ENCODE peak calls at places on chromosomes 11 and 22, in nine cellular contexts. D is glutamatergic neuron; O is GM13977; J is hepatocyte; U is HT1080; R is NB4; H is amniotic epithelial cell; E is Ammon's horn; B is activated CD8-positive, alpha-beta memory T cell treated with anti-CD3 and anti-CD28 coated beads, Interleukin-2, amount 50 U/mL, for 4 hours. I is an unnamed sample.

GRCh38 chr22:49845666-49846459 is 7.8 kb upstream of the ZBED4 start:
- DNase-seq in R (no peak), D (no peak), O (no peak), J (no peak), B (no peak), H (no peak), E (no peak), U (no peak), I (no peak)

GRCh38 chr11:8375932-8376331 is 112.3 kb upstream of the LMO1 start:
- DNase-seq in R (no peak), O (no peak), D (no peak), J (no peak), U (no peak), E (no peak), H (no peak), B (no peak), I (no peak)

GRCh38 chr11:118609380-118610219 is 2.2 kb downstream of the PHLDB1 start:
- DNase-seq in J (no peak), D (peak; percentile 23), E (peak; percentile 87), U (no peak), R (peak; percentile 31), H (no peak), O (no peak), B (peak; percentile 34), I (peak; percentile 29)

GRCh38 chr11:19712281-19713220 is at the start of gene NAV2:
- DNase-seq in H (peak; percentile 82), J (peak; percentile 96), D (peak; percentile 91), E (peak; percentile 95), B (peak; percentile 67), O (peak; percentile 93), R (peak; percentile 92), U (peak; percentile 94), I (peak; percentile 88)

GRCh38 chr11:48111941-48112340 is 104.7 kb upstream of the OR4B1 start:
- DNase-seq in U (no peak), R (no peak), D (no peak), B (no peak), J (no peak), E (no peak), H (no peak), O (no peak), I (no peak)

GRCh38 chr11:95418916-95419315 is 187.9 kb upstream of the SESN3 start:
- DNase-seq in R (no peak), B (no peak), D (no peak), U (no peak), E (no peak), H (no peak), J (no peak), O (no peak), I (no peak)

GRCh38 chr22:42202669-42203068 is 67.8 kb downstream of the TCF20 start:
- DNase-seq in O (no peak), E (no peak), U (peak; percentile 25), H (peak; percentile 77), R (peak; percentile 78), B (peak; percentile 65), J (no peak), D (no peak), I (no peak)

GRCh38 chr11:110474578-110474977 is 44.8 kb downstream of the FDX1 start:
- DNase-seq in J (no peak), B (no peak), H (no peak), D (no peak), U (no peak), E (no peak), O (no peak), R (no peak), I (no peak)

GRCh38 chr11:35009191-35009940 is 92.9 kb downstream of the PDHX start:
- DNase-seq in O (no peak), J (peak; percentile 43), E (no peak), H (peak; percentile 76), U (peak; percentile 88), B (no peak), R (no peak), D (no peak), I (no peak)

GRCh38 chr11:13228569-13228968 is 49.0 kb upstream of the BMAL1 start:
- DNase-seq in U (no peak), B (no peak), H (no peak), O (no peak), E (no peak), R (no peak), D (no peak), J (no peak), I (no peak)

GRCh38 chr22:43272301-43272700 is 70.9 kb downstream of the SCUBE1 start:
- DNase-seq in O (no peak), B (no peak), U (no peak), D (no peak), H (peak; percentile 27), R (no peak), J (no peak), E (no peak), I (no peak)

GRCh38 chr22:42338502-42338901 is 68.0 kb upstream of the TCF20 start:
- DNase-seq in J (no peak), R (no peak), E (peak; percentile 72), D (no peak), H (no peak), B (no peak), U (no peak), O (no peak), I (no peak)

GRCh38 chr22:30602049-30602448 is 4.9 kb upstream of the TCN2 start:
- DNase-seq in H (peak; percentile 58), J (peak; percentile 46), B (no peak), R (peak; percentile 65), D (no peak), E (no peak), U (peak; percentile 41), O (no peak), I (no peak)

GRCh38 chr22:37676691-37677627 is 1.5 kb downstream of the LGALS1 start:
- DNase-seq in R (peak; percentile 99), U (peak; percentile 96), B (peak; percentile 94), O (peak; percentile 89), H (peak; percentile 96), J (peak; percentile 96), E (peak; percentile 49), D (peak; percentile 75), I (peak; percentile 93)

GRCh38 chr11:84671325-84672019 is 955.7 kb downstream of the DLG2 start:
- DNase-seq in B (no peak), E (no peak), O (no peak), U (no peak), J (peak; percentile 32), D (no peak), R (no peak), H (no peak), I (no peak)

GRCh38 chr11:47391077-47391583 is 12.8 kb upstream of the SPI1 start:
- DNase-seq in O (no peak), U (peak; percentile 42), H (no peak), R (peak; percentile 61), J (no peak), E (no peak), B (no peak), D (no peak), I (no peak)